ENCODE peak calls at places on chromosomes 2 and 18, in six cellular contexts. J, S, C, O, B and F are unnamed samples.
A peak's percentile ranks its signal among the peaks of the same experiment; 100 is the strongest.

GRCh38 chr2:237726401-237726830 is 72.2 kb upstream of the RBM44 start:
- DNase-seq in J (no peak), S (no peak), C (no peak), O (peak; percentile 65), B (peak; percentile 65), F (peak; percentile 94)

GRCh38 chr2:85254540-85255261 is 73.1 kb downstream of the TGOLN2 start:
- DNase-seq in J (no peak), S (no peak), C (no peak), O (peak; percentile 62), B (no peak), F (no peak)

GRCh38 chr2:144431384-144431783 is 88.5 kb downstream of the ZEB2 start:
- DNase-seq in J (no peak), S (no peak), C (no peak), O (no peak), B (no peak), F (no peak)

GRCh38 chr2:219293736-219294201 is 14.6 kb downstream of the DNAJB2 start:
- DNase-seq in J (no peak), S (no peak), C (no peak), O (no peak), B (no peak), F (no peak)

GRCh38 chr2:154370873-154371272 is 327.6 kb upstream of the KCNJ3 start:
- DNase-seq in J (no peak), S (no peak), C (no peak), O (no peak), B (no peak), F (no peak)

GRCh38 chr18:64777561-64777960 is 628.7 kb upstream of the LINC00305 start:
- DNase-seq in J (no peak), S (no peak), C (no peak), O (no peak), B (no peak), F (no peak)

GRCh38 chr18:63266888-63267790 is 52.4 kb downstream of the BCL2 start:
- DNase-seq in J (no peak), S (no peak), C (no peak), O (no peak), B (no peak), F (no peak)

GRCh38 chr2:29224693-29225551 is 109.7 kb downstream of the CLIP4 start:
- DNase-seq in J (peak; percentile 47), S (no peak), C (no peak), O (peak; percentile 50), B (no peak), F (no peak)

GRCh38 chr2:30688956-30689401 is 118.3 kb downstream of the CAPN13 start:
- DNase-seq in J (no peak), S (no peak), C (no peak), O (peak; percentile 64), B (no peak), F (no peak)

GRCh38 chr2:71100195-71100964 is 29.6 kb downstream of the MCEE start:
- DNase-seq in J (peak; percentile 63), S (peak; percentile 68), C (peak; percentile 2), O (peak; percentile 79), B (peak; percentile 74), F (peak; percentile 12)

GRCh38 chr2:148770047-148770446 is 105.0 kb upstream of the KIF5C start:
- DNase-seq in J (no peak), S (no peak), C (no peak), O (no peak), B (no peak), F (no peak)

GRCh38 chr18:80010551-80010906 is 22.2 kb upstream of the TXNL4A start:
- DNase-seq in J (no peak), S (no peak), C (no peak), O (no peak), B (no peak), F (no peak)

GRCh38 chr2:101251844-101252407 is 760 bp upstream of the CNOT11 start:
- DNase-seq in J (no peak), S (peak; percentile 60), C (no peak), O (peak; percentile 39), B (peak; percentile 69), F (peak; percentile 10)

GRCh38 chr18:27605107-27605834 is 420.2 kb upstream of the CHST9 start:
- DNase-seq in J (no peak), S (peak; percentile 25), C (no peak), O (peak; percentile 63), B (peak; percentile 66), F (peak; percentile 16)

GRCh38 chr2:212228651-212229253 is 309.9 kb downstream of the ERBB4 start:
- DNase-seq in J (no peak), S (no peak), C (no peak), O (no peak), B (no peak), F (no peak)

GRCh38 chr2:6664662-6665061 is 201.0 kb downstream of the CMPK2 start:
- DNase-seq in J (no peak), S (no peak), C (no peak), O (no peak), B (no peak), F (no peak)

GRCh38 chr2:171568085-171568484 is 45.8 kb downstream of the CYBRD1 start:
- DNase-seq in J (no peak), S (no peak), C (no peak), O (no peak), B (no peak), F (no peak)

GRCh38 chr2:22683911-22684310 is 701.1 kb upstream of the KLHL29 start:
- DNase-seq in J (no peak), S (no peak), C (no peak), O (no peak), B (no peak), F (no peak)

GRCh38 chr2:183493060-183493459 is 368.8 kb downstream of the NUP35 start:
- DNase-seq in J (no peak), S (no peak), C (no peak), O (no peak), B (no peak), F (no peak)

GRCh38 chr18:31424383-31424988 is 23.1 kb upstream of the DSG3 start:
- DNase-seq in J (no peak), S (peak; percentile 48), C (no peak), O (peak; percentile 16), B (peak; percentile 39), F (no peak)

GRCh38 chr2:2007551-2008501 is 263.5 kb upstream of the PXDN start:
- DNase-seq in J (no peak), S (no peak), C (no peak), O (no peak), B (no peak), F (no peak)

GRCh38 chr2:240233891-240234502 is 93.5 kb upstream of the OTOS start:
- DNase-seq in J (no peak), S (no peak), C (no peak), O (no peak), B (no peak), F (no peak)

GRCh38 chr2:143428700-143429099 is 299.5 kb downstream of the ARHGAP15 start:
- DNase-seq in J (no peak), S (no peak), C (no peak), O (no peak), B (no peak), F (no peak)

GRCh38 chr2:177592397-177592796 is 199.8 kb downstream of the AGPS start:
- DNase-seq in J (no peak), S (no peak), C (no peak), O (no peak), B (no peak), F (no peak)

DNA sequence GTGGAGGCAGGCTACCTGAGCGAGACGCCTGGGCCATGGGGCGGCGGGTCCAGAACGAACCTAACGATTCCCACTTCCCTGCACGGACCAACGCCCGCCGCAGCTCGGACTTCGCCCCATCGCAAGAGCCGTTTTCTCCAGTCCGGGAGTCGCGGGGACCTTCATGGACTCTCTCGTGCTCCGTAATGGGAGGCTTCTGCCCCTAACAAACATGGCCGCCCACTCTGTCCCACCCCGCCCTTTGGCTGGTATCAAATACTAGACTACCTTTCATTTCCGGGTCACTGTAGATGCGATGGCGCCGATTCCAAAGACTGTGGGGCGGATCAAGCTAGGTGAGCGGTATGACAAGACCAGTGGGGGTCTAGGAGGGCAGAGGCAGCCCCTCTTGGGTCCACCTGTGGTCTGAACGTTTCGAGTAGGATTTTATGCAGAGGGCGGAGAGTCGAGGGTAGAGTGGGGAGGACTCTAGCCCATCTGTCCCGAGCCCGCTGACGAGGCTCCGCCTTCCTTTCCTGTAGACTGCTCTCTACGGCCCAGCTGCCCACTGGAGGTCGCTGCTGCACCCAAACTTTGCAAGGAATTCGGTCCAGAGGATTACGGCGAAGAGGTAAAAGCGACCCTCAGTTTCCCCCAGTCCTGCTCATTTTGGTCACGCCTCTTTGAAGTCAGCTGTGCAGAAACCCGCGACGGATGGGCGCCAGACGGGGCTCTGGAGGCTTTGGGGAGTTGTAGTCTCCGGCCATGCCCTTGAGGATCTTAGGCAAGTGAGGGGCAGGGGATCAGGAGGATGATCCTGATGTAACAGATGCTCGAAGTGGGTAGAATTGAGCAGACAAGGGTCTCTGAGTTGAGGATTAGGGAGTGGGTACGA is at the start of the genes CCDC142 and TTC31:
- DNase-seq in J (peak; percentile 96), S (peak; percentile 97), C (peak; percentile 89), O (peak; percentile 93), B (peak; percentile 97), F (peak; percentile 85)
- TF ChIP-seq POLR2AphosphoS5 in J (peak; percentile 88), S (peak; percentile 81), C (peak; percentile 85), O (peak; percentile 89), B (peak; percentile 59), F (peak; percentile 77)

GRCh38 chr2:37146062-37146461 is 10.7 kb downstream of the EIF2AK2 start:
- DNase-seq in J (no peak), S (no peak), C (no peak), O (no peak), B (no peak), F (no peak)
- H3K4me3 ChIP-seq in J (no peak overlapping the region), S (no peak overlapping the region), C (no peak overlapping the region), O (no peak overlapping the region), B (no peak overlapping the region), F (no peak overlapping the region)

GRCh38 chr2:216131175-216131926 is 22.2 kb downstream of the XRCC5 start:
- DNase-seq in J (no peak), S (no peak), C (no peak), O (no peak), B (no peak), F (no peak)
- H3K27ac ChIP-seq in J (no peak overlapping the region), S (no peak overlapping the region), C (no peak overlapping the region), O (no peak overlapping the region), B (peak overlapping the region; percentile 7), F (no peak overlapping the region)

GRCh38 chr2:15749460-15750432 is 158.1 kb downstream of the DDX1 start:
- DNase-seq in J (no peak), S (no peak), C (no peak), O (no peak), B (no peak), F (no peak)
- TF ChIP-seq POLR2AphosphoS5 in J (no peak), S (no peak), C (no peak), O (no peak), B (no peak), F (no peak)